ENCODE peak calls at places on chromosome 15, in four cellular contexts. G, U, O and S are unnamed samples.

GRCh38 chr15:65309882-65310418 is 5.5 kb downstream of the RNU5B-1 start:
- DNase-seq in G (no peak), U (no peak), O (no peak), S (no peak)

GRCh38 chr15:64284037-64284436 is 71.9 kb downstream of the CSNK1G1 start:
- DNase-seq in G (peak), U (no peak), O (no peak), S (no peak)

GRCh38 chr15:92413511-92413910 is 19.8 kb downstream of the ST8SIA2 start:
- DNase-seq in G (no peak), U (no peak), O (no peak), S (no peak)

GRCh38 chr15:99209326-99209725 is 40.1 kb downstream of the TTC23 start:
- DNase-seq in G (no peak), U (no peak), O (no peak), S (no peak)

GRCh38 chr15:67481680-67482079 is 39.3 kb upstream of the C15orf61 start:
- DNase-seq in G (no peak), U (no peak), O (no peak), S (no peak)

GRCh38 chr15:80613762-80614365 is 81.2 kb upstream of the ABHD17C start:
- DNase-seq in G (no peak), U (peak), O (no peak), S (no peak)

GRCh38 chr15:35753486-35753885 is 207.5 kb upstream of the DPH6 start:
- DNase-seq in G (no peak), U (no peak), O (no peak), S (no peak)

GRCh38 chr15:38554354-38554753 is 10.3 kb downstream of the RASGRP1 start:
- DNase-seq in G (no peak), U (no peak), O (no peak), S (no peak)

GRCh38 chr15:85588657-85589056 is 206.1 kb downstream of the KLHL25 start:
- DNase-seq in G (no peak), U (no peak), O (no peak), S (no peak)

GRCh38 chr15:74040115-74040850 is 42.1 kb downstream of the GOLGA6A start:
- DNase-seq in G (no peak), U (no peak), O (peak), S (no peak)

GRCh38 chr15:52140646-52141045 is 28.1 kb upstream of the BCL2L10 start:
- DNase-seq in G (no peak), U (peak), O (no peak), S (no peak)

GRCh38 chr15:101250931-101251829 is 668 bp downstream of the CHSY1 start:
- DNase-seq in G (no peak), U (peak), O (no peak), S (no peak)

GRCh38 chr15:70512772-70513362 is 250.5 kb downstream of the UACA start:
- DNase-seq in G (peak), U (peak), O (peak), S (no peak)

DNA sequence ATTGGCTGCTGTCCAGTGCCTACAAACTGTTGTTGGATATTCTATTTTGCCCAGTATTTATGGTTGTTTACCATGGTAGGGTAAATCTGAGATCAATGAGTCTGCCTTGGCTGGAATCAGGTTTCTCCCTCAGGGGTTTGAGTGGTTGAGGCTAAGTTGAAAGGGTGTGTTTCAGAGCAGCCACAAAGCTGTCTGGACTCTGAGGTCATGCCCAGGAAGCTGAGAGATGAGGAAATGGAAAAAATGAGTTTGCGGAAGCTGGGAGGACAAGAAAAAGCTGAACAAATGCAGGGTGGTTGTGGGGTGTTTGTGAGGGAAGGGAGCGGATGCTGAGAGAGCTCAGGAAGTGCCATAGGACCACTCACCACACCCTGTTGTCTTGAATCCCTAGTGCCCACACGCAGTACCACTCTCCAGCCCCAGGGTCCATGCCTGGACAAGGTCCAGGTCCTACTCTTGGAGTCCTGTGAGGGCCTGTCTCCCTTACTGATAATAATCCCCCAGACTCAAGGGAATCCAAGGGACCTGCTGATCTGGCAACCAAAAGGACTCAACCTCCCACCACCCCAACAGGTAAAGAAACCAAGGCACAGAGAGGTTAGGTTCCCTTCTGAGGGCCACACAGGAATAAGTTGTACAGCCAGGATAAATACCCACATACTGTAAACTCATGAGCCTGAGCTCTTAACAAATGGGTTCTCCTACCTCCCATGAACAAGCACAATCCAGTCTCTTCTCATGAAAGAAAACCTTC is 81.6 kb downstream of the PPCDC start:
- DNase-seq in G (peak), U (no peak), O (peak), S (peak)
- TF ChIP-seq POLR2AphosphoS5 in G (peak), U (no peak), O (peak), S (no peak)

GRCh38 chr15:75721923-75722870 is 9.5 kb upstream of the CSPG4 start:
- DNase-seq in G (no peak), U (no peak), O (no peak), S (no peak)

GRCh38 chr15:75720297-75720696 is 7.6 kb upstream of the CSPG4 start:
- DNase-seq in G (no peak), U (no peak), O (no peak), S (no peak)

GRCh38 chr15:75723171-75723846 is 10.7 kb upstream of the CSPG4 start:
- DNase-seq in G (no peak), U (no peak), O (no peak), S (no peak)

GRCh38 chr15:75721462-75721922 is 8.8 kb upstream of the CSPG4 start:
- DNase-seq in G (no peak), U (no peak), O (no peak), S (no peak)

GRCh38 chr15:75720787-75721461 is 8.3 kb upstream of the CSPG4 start:
- DNase-seq in G (peak), U (peak), O (peak), S (no peak)
- TF ChIP-seq CTCF in G (peak), U (peak), O (peak), S (peak)

GRCh38 chr15:75193272-75193671 is 8.4 kb upstream of the C15orf39 start:
- DNase-seq in G (no peak), U (no peak), O (no peak), S (no peak)

GRCh38 chr15:75193976-75194375 is 7.7 kb upstream of the C15orf39 start:
- DNase-seq in G (no peak), U (no peak), O (no peak), S (no peak)

GRCh38 chr15:75188499-75188898 is 13.2 kb upstream of the C15orf39 start:
- DNase-seq in G (no peak), U (no peak), O (no peak), S (no peak)

GRCh38 chr15:75192307-75192706 is 9.4 kb upstream of the C15orf39 start:
- DNase-seq in G (no peak), U (no peak), O (no peak), S (no peak)

DNA sequence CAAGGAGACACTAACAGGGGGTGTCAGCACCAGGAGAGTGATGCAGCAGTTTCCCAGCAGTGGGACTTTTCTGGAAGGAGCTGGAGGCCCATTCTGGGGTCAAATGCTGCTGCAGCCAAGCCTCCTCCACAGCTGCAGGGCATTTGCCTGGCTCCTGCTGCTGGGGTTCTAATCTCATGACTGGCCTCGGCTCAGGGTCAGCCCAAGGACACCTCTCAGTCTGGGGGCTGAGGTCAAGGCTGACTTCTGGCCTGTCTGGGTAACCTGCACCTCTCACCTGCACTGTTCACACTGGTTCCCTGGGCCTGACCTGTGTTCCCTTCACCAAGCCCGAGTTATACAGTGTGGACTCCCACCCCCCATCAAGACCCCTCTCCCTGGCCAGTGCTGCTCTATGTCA is 10.4 kb upstream of the C15orf39 start:
- DNase-seq in G (no peak), U (no peak), O (no peak), S (no peak)
- TF ChIP-seq POLR2AphosphoS5 in G (no peak), U (no peak), O (no peak), S (no peak)

GRCh38 chr15:40104296-40104864 is 4.3 kb downstream of the BMF start:
- DNase-seq in G (no peak), U (no peak), O (no peak), S (no peak)

GRCh38 chr15:40108061-40108854 is 421 bp downstream of the BMF start:
- DNase-seq in G (no peak), U (peak), O (peak), S (no peak)

GRCh38 chr15:40104865-40105516 is 3.7 kb downstream of the BMF start:
- DNase-seq in G (peak), U (peak), O (peak), S (no peak)

GRCh38 chr15:40105517-40106202 is 3.0 kb downstream of the BMF start:
- DNase-seq in G (no peak), U (no peak), O (no peak), S (no peak)

GRCh38 chr15:40106203-40107161 is 2.2 kb downstream of the BMF start:
- DNase-seq in G (peak), U (peak), O (peak), S (no peak)
- TF ChIP-seq CTCF in G (no peak), U (no peak), O (peak), S (peak)